ENCODE peak calls at places on chromosome 21, in eight cellular contexts. H is Peyer's patch, F is mucosa of gallbladder, I is bronchial epithelial cell, E is right cardiac atrium, O is OCI-LY7, P is spleen, A is fibroblast of pulmonary artery. B is an unnamed sample.

GRCh38 chr21:38643404-38644023 is 145.2 kb upstream of the ERG start:
- DNase-seq in H (no peak), F (no peak), I (no peak), E (no peak), O (no peak), P (no peak), A (no peak), B (no peak)

GRCh38 chr21:37082856-37083611 is 10.0 kb downstream of the TTC3 start:
- DNase-seq in H (no peak), F (no peak), I (no peak), E (no peak), O (no peak), P (no peak), A (no peak), B (no peak)

GRCh38 chr21:42493109-42494060 is 2.6 kb downstream of the RSPH1 start:
- DNase-seq in H (peak), F (no peak), I (no peak), E (no peak), O (no peak), P (no peak), A (no peak), B (peak)

GRCh38 chr21:43020771-43021170 is 46.4 kb downstream of the PKNOX1 start:
- DNase-seq in H (no peak), F (no peak), I (no peak), E (no peak), O (peak), P (no peak), A (no peak), B (no peak)

GRCh38 chr21:38280446-38280845 is 23.7 kb downstream of the KCNJ15 start:
- DNase-seq in H (no peak), F (no peak), I (no peak), E (no peak), O (no peak), P (no peak), A (no peak), B (no peak)

GRCh38 chr21:33854604-33855003 is 61.0 kb downstream of the ATP5PO start:
- DNase-seq in H (no peak), F (no peak), I (peak), E (no peak), O (no peak), P (no peak), A (no peak), B (no peak)

GRCh38 chr21:28742527-28742926 is 250.2 kb downstream of the LTN1 start:
- DNase-seq in H (no peak), F (no peak), I (peak), E (no peak), O (no peak), P (no peak), A (peak), B (no peak)

GRCh38 chr21:44992608-44993031 is 52.8 kb downstream of the SLX9 start:
- DNase-seq in H (no peak), F (no peak), I (no peak), E (peak), O (no peak), P (peak), A (no peak), B (no peak)

GRCh38 chr21:45926281-45926680 is 55.3 kb upstream of the COL6A1 start:
- DNase-seq in H (no peak), F (no peak), I (no peak), E (peak), O (no peak), P (no peak), A (no peak), B (no peak)

GRCh38 chr21:36059823-36060158 is 535 bp downstream of the SETD4 start:
- DNase-seq in H (no peak), F (no peak), I (no peak), E (peak), O (no peak), P (no peak), A (no peak), B (peak)

GRCh38 chr21:43363506-43364260 is 63.2 kb downstream of the SIK1 start:
- DNase-seq in H (no peak), F (no peak), I (no peak), E (peak), O (no peak), P (no peak), A (no peak), B (no peak)

GRCh38 chr21:38506606-38507331 is 8.5 kb upstream of the ERG start:
- DNase-seq in H (no peak), F (no peak), I (no peak), E (peak), O (no peak), P (no peak), A (no peak), B (no peak)

GRCh38 chr21:14737278-14737677 is 191.2 kb upstream of the SAMSN1 start:
- DNase-seq in H (no peak), F (no peak), I (no peak), E (no peak), O (no peak), P (no peak), A (peak), B (no peak)

GRCh38 chr21:40141621-40142020 is 274.4 kb downstream of the PCP4 start:
- DNase-seq in H (no peak), F (no peak), I (no peak), E (no peak), O (no peak), P (no peak), A (no peak), B (no peak)

GRCh38 chr21:25371831-25372434 is 235.3 kb downstream of the MRPL39 start:
- DNase-seq in H (no peak), F (no peak), I (no peak), E (no peak), O (no peak), P (no peak), A (no peak), B (no peak)

GRCh38 chr21:42137191-42137913 is 66.2 kb downstream of the UMODL1 start:
- DNase-seq in H (no peak), F (no peak), I (no peak), E (no peak), O (no peak), P (no peak), A (no peak), B (no peak)

GRCh38 chr21:44927587-44928461 is 7.1 kb upstream of the ITGB2 start:
- DNase-seq in H (peak), F (peak), I (peak), E (peak), O (peak), P (peak), A (peak), B (no peak)

GRCh38 chr21:45957986-45958610 is 23.5 kb upstream of the COL6A1 start:
- DNase-seq in H (peak), F (no peak), I (no peak), E (peak), O (no peak), P (no peak), A (peak), B (no peak)

GRCh38 chr21:38861989-38862683 is 56.4 kb downstream of the ETS2 start:
- DNase-seq in H (no peak), F (no peak), I (no peak), E (no peak), O (peak), P (no peak), A (no peak), B (no peak)

GRCh38 chr21:44933938-44934260 is 5.9 kb upstream of the SLX9 start:
- DNase-seq in H (no peak), F (no peak), I (no peak), E (peak), O (no peak), P (peak), A (no peak), B (no peak)

GRCh38 chr21:42829417-42829816 is 49.9 kb downstream of the WDR4 start:
- DNase-seq in H (peak), F (peak), I (no peak), E (peak), O (no peak), P (peak), A (no peak), B (no peak)

GRCh38 chr21:35102488-35103407 is 53.6 kb upstream of the RUNX1 start:
- DNase-seq in H (peak), F (peak), I (peak), E (peak), O (peak), P (peak), A (no peak), B (peak)

GRCh38 chr21:42113926-42114409 is 42.9 kb downstream of the UMODL1 start:
- DNase-seq in H (no peak), F (no peak), I (peak), E (no peak), O (no peak), P (peak), A (no peak), B (no peak)

GRCh38 chr21:36204980-36205379 is 48.4 kb downstream of the DOP1B start:
- DNase-seq in H (no peak), F (no peak), I (no peak), E (no peak), O (no peak), P (no peak), A (no peak), B (no peak)

GRCh38 chr21:45836268-45836655 is 145.3 kb upstream of the COL6A1 start:
- DNase-seq in H (no peak), F (no peak), I (no peak), E (no peak), O (no peak), P (no peak), A (peak), B (no peak)

GRCh38 chr21:46222436-46223116 is 6.0 kb downstream of the LSS start:
- DNase-seq in H (no peak), F (no peak), I (no peak), E (no peak), O (no peak), P (peak), A (no peak), B (peak)